ENCODE peak calls at places on chromosome 3, in four cellular contexts. P is brain microvascular endothelial cell, E is AG08396, H is H4. Q is an unnamed sample.

GRCh38 chr3:46301122-46301835 is 52.6 kb upstream of the CCR2 start:
- DNase-seq in H (no peak), E (no peak), P (no peak), Q (no peak)

GRCh38 chr3:69164296-69164695 is 41.9 kb upstream of the LMOD3 start:
- DNase-seq in E (no peak), P (no peak), H (no peak), Q (no peak)

GRCh38 chr3:16148783-16149182 is 25.7 kb upstream of the GALNT15 start:
- DNase-seq in E (peak), H (peak), P (peak), Q (peak)

GRCh38 chr3:45269952-45270351 is 43.9 kb upstream of the TMEM158 start:
- DNase-seq in H (no peak), P (no peak), E (no peak), Q (no peak)

GRCh38 chr3:116417151-116417550 is 28.1 kb downstream of the LSAMP start:
- DNase-seq in E (no peak), P (no peak), H (no peak), Q (no peak)

GRCh38 chr3:126482503-126483255 is 7.0 kb upstream of the ZXDC start:
- DNase-seq in H (no peak), P (no peak), E (no peak), Q (no peak)

GRCh38 chr3:150352931-150353330 is 55.2 kb upstream of the TSC22D2 start:
- DNase-seq in E (no peak), P (no peak), H (no peak), Q (no peak)

GRCh38 chr3:117774130-117774529 is 1064.6 kb downstream of the TUSC7 start:
- DNase-seq in E (no peak), H (no peak), P (no peak), Q (no peak)

GRCh38 chr3:184193991-184194539 is 8.1 kb downstream of the ABCF3 start:
- DNase-seq in H (no peak), P (no peak), E (no peak), Q (no peak)

GRCh38 chr3:172321035-172321434 is 127.2 kb downstream of the GHSR start:
- DNase-seq in E (no peak), P (no peak), H (peak), Q (peak)

GRCh38 chr3:81726735-81727134 is 34.7 kb downstream of the GBE1 start:
- DNase-seq in H (no peak), E (no peak), P (peak), Q (peak)

GRCh38 chr3:192899540-192899982 is 18.1 kb downstream of the MB21D2 start:
- DNase-seq in P (peak), E (peak), H (peak), Q (peak)

GRCh38 chr3:168165390-168166269 is 69.9 kb upstream of the GOLIM4 start:
- DNase-seq in E (peak), P (peak), H (peak), Q (peak)

GRCh38 chr3:5762506-5762905 is 575.0 kb downstream of the EDEM1 start:
- DNase-seq in E (no peak), P (no peak), H (no peak), Q (no peak)

GRCh38 chr3:180382781-180383180 is 219.2 kb upstream of the TTC14 start:
- DNase-seq in P (no peak), H (no peak), E (no peak), Q (no peak)

GRCh38 chr3:113968986-113969385 is 21.2 kb downstream of the ZDHHC23 start:
- DNase-seq in E (no peak), H (no peak), P (no peak), Q (peak)

GRCh38 chr3:169660709-169661566 is 2.6 kb downstream of the MECOM start:
- DNase-seq in P (no peak), H (no peak), E (no peak), Q (no peak)

Q was measured in M059J.